ENCODE peak calls at places on chromosomes 11 and 22, in five cellular contexts. One of them, this sample, is unnamed.
A peak's percentile ranks its signal among the peaks of the same experiment; 100 is the strongest.

GRCh38 chr22:37253164-37253660 is 9.1 kb upstream of the RAC2 start:
- DNase-seq in foreskin keratinocyte: no peak
- DNase-seq in Peyer's patch: peak; percentile 6
- DNase-seq in body of pancreas: no peak
- DNase-seq in CD8-positive, alpha-beta T cell: no peak
- DNase-seq in this sample: no peak

GRCh38 chr11:86931965-86932332 is 23.2 kb downstream of the FZD4 start:
- DNase-seq in foreskin keratinocyte: peak; percentile 62
- DNase-seq in Peyer's patch: no peak
- DNase-seq in body of pancreas: no peak
- DNase-seq in CD8-positive, alpha-beta T cell: no peak
- DNase-seq in this sample: no peak

GRCh38 chr11:129591527-129591926 is 215.9 kb downstream of the BARX2 start:
- DNase-seq in foreskin keratinocyte: no peak
- DNase-seq in Peyer's patch: no peak
- DNase-seq in body of pancreas: no peak
- DNase-seq in CD8-positive, alpha-beta T cell: no peak
- DNase-seq in this sample: no peak

GRCh38 chr22:24431309-24432034 is 4.1 kb downstream of the ADORA2A start:
- DNase-seq in foreskin keratinocyte: no peak
- DNase-seq in Peyer's patch: peak; percentile 43
- DNase-seq in body of pancreas: no peak
- DNase-seq in CD8-positive, alpha-beta T cell: no peak
- DNase-seq in this sample: no peak

GRCh38 chr11:1233351-1234053 is 10.6 kb downstream of the MUC5B start:
- DNase-seq in foreskin keratinocyte: no peak
- DNase-seq in Peyer's patch: no peak
- DNase-seq in body of pancreas: peak; percentile 4
- DNase-seq in CD8-positive, alpha-beta T cell: no peak
- DNase-seq in this sample: no peak

GRCh38 chr11:68117896-68118470 is 3.2 kb downstream of the CHKA start:
- DNase-seq in foreskin keratinocyte: no peak
- DNase-seq in Peyer's patch: no peak
- DNase-seq in body of pancreas: no peak
- DNase-seq in CD8-positive, alpha-beta T cell: no peak
- DNase-seq in this sample: no peak

GRCh38 chr22:46318576-46318975 is 16.9 kb upstream of the TRMU start:
- DNase-seq in foreskin keratinocyte: no peak
- DNase-seq in Peyer's patch: no peak
- DNase-seq in body of pancreas: no peak
- DNase-seq in CD8-positive, alpha-beta T cell: no peak
- DNase-seq in this sample: no peak

GRCh38 chr22:37517826-37518450 is 1.3 kb downstream of the CARD10 start:
- DNase-seq in foreskin keratinocyte: peak; percentile 76
- DNase-seq in Peyer's patch: no peak
- DNase-seq in body of pancreas: no peak
- DNase-seq in CD8-positive, alpha-beta T cell: no peak
- DNase-seq in this sample: no peak

GRCh38 chr22:36765943-36766450 is 9.9 kb downstream of the IFT27 start:
- DNase-seq in foreskin keratinocyte: no peak
- DNase-seq in Peyer's patch: peak; percentile 2
- DNase-seq in body of pancreas: no peak
- DNase-seq in CD8-positive, alpha-beta T cell: no peak
- DNase-seq in this sample: no peak

GRCh38 chr22:37979782-37980181 is 4.6 kb downstream of the SOX10 start:
- DNase-seq in foreskin keratinocyte: no peak
- DNase-seq in Peyer's patch: no peak
- DNase-seq in body of pancreas: no peak
- DNase-seq in CD8-positive, alpha-beta T cell: no peak
- DNase-seq in this sample: no peak

GRCh38 chr11:106031210-106031845 is 9.3 kb upstream of the MSANTD4 start:
- DNase-seq in foreskin keratinocyte: peak; percentile 79
- DNase-seq in Peyer's patch: no peak
- DNase-seq in body of pancreas: no peak
- DNase-seq in CD8-positive, alpha-beta T cell: no peak
- DNase-seq in this sample: no peak

GRCh38 chr22:49394116-49394785 is 433.4 kb downstream of the BRD1 start:
- DNase-seq in foreskin keratinocyte: no peak
- DNase-seq in Peyer's patch: no peak
- DNase-seq in body of pancreas: no peak
- DNase-seq in CD8-positive, alpha-beta T cell: no peak
- DNase-seq in this sample: no peak

GRCh38 chr11:105156231-105156630 is 16.7 kb upstream of the CARD18 start:
- DNase-seq in foreskin keratinocyte: no peak
- DNase-seq in Peyer's patch: no peak
- DNase-seq in body of pancreas: no peak
- DNase-seq in CD8-positive, alpha-beta T cell: no peak
- DNase-seq in this sample: no peak

GRCh38 chr11:67732045-67732787 is 57.8 kb upstream of the ALDH3B2 start:
- DNase-seq in foreskin keratinocyte: no peak
- DNase-seq in Peyer's patch: no peak
- DNase-seq in body of pancreas: peak; percentile 60
- DNase-seq in CD8-positive, alpha-beta T cell: peak; percentile 41
- DNase-seq in this sample: no peak

GRCh38 chr22:41532908-41533825 is 11.1 kb downstream of the POLR3H start:
- DNase-seq in foreskin keratinocyte: no peak
- DNase-seq in Peyer's patch: peak; percentile 87
- DNase-seq in body of pancreas: peak; percentile 83
- DNase-seq in CD8-positive, alpha-beta T cell: peak; percentile 50
- DNase-seq in this sample: peak; percentile 75

GRCh38 chr22:37633693-37634504 is 5.6 kb upstream of the SH3BP1 start:
- DNase-seq in foreskin keratinocyte: no peak
- DNase-seq in Peyer's patch: peak; percentile 93
- DNase-seq in body of pancreas: peak; percentile 59
- DNase-seq in CD8-positive, alpha-beta T cell: peak; percentile 42
- DNase-seq in this sample: peak; percentile 92

GRCh38 chr22:35838849-35839646 is 121.4 kb downstream of the APOL5 start:
- DNase-seq in foreskin keratinocyte: peak; percentile 61
- DNase-seq in Peyer's patch: no peak
- DNase-seq in body of pancreas: peak; percentile 17
- DNase-seq in CD8-positive, alpha-beta T cell: no peak
- DNase-seq in this sample: peak; percentile 56

GRCh38 chr11:99148352-99148751 is 127.6 kb downstream of the CNTN5 start:
- DNase-seq in foreskin keratinocyte: no peak
- DNase-seq in Peyer's patch: no peak
- DNase-seq in body of pancreas: no peak
- DNase-seq in CD8-positive, alpha-beta T cell: no peak
- DNase-seq in this sample: no peak

GRCh38 chr11:24391165-24391564 is 105.7 kb upstream of the LUZP2 start:
- DNase-seq in foreskin keratinocyte: peak; percentile 60
- DNase-seq in Peyer's patch: no peak
- DNase-seq in body of pancreas: no peak
- DNase-seq in CD8-positive, alpha-beta T cell: no peak
- DNase-seq in this sample: no peak

GRCh38 chr11:61201476-61201875 is 1.8 kb upstream of the PGA3 start:
- DNase-seq in foreskin keratinocyte: no peak
- DNase-seq in Peyer's patch: no peak
- DNase-seq in body of pancreas: no peak
- DNase-seq in CD8-positive, alpha-beta T cell: no peak
- DNase-seq in this sample: no peak

GRCh38 chr11:22304337-22304961 is 33.7 kb upstream of the SLC17A6 start:
- DNase-seq in foreskin keratinocyte: peak; percentile 17
- DNase-seq in Peyer's patch: no peak
- DNase-seq in body of pancreas: no peak
- DNase-seq in CD8-positive, alpha-beta T cell: no peak
- DNase-seq in this sample: no peak

DNA sequence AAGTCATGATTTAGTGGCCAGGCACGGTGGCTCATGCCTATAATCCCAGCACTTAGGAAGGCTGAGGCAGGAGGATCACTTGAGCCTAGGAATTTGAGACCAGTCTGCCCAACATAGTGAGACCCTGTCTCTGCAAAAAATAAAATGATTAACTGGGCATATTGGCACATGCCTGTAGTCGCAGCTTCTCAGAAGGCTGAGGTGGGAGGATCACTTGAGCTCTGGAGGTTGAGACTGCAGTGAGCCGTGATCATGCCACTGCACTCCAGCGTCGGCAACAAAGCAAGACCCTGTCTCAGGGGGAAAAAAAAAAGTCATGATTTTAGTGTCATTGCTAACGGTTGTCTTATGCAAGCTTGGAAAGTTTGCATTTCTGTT is 11.9 kb downstream of the UBE2L3 start:
- DNase-seq in foreskin keratinocyte: no peak
- DNase-seq in Peyer's patch: no peak
- DNase-seq in body of pancreas: no peak
- DNase-seq in CD8-positive, alpha-beta T cell: no peak
- DNase-seq in this sample: no peak
- H3K4me1 ChIP-seq in foreskin keratinocyte: peaks cover 3% of the 10 kb centered on the region
- H3K4me1 ChIP-seq in Peyer's patch: no peaks in the 10 kb centered on the region
- H3K4me1 ChIP-seq in body of pancreas: peaks cover 60% of the 10 kb centered on the region
- H3K4me1 ChIP-seq in CD8-positive, alpha-beta T cell: peaks cover 30% of the 10 kb centered on the region
- H3K4me1 ChIP-seq in this sample: no peaks in the 10 kb centered on the region

GRCh38 chr11:124761301-124762021 is 629 bp downstream of the ESAM start:
- DNase-seq in foreskin keratinocyte: no peak
- DNase-seq in Peyer's patch: no peak
- DNase-seq in body of pancreas: no peak
- DNase-seq in CD8-positive, alpha-beta T cell: no peak
- DNase-seq in this sample: no peak

GRCh38 chr11:124762077-124762623 is at the start of gene ESAM:
- DNase-seq in foreskin keratinocyte: no peak
- DNase-seq in Peyer's patch: peak; percentile 81
- DNase-seq in body of pancreas: peak; percentile 65
- DNase-seq in CD8-positive, alpha-beta T cell: peak; percentile 58
- DNase-seq in this sample: no peak

GRCh38 chr11:124759268-124760204 is 2.6 kb downstream of the ESAM start:
- DNase-seq in foreskin keratinocyte: no peak
- DNase-seq in Peyer's patch: no peak
- DNase-seq in body of pancreas: no peak
- DNase-seq in CD8-positive, alpha-beta T cell: no peak
- DNase-seq in this sample: no peak

GRCh38 chr11:124760205-124760652 is 1.9 kb downstream of the ESAM start:
- DNase-seq in foreskin keratinocyte: no peak
- DNase-seq in Peyer's patch: no peak
- DNase-seq in body of pancreas: no peak
- DNase-seq in CD8-positive, alpha-beta T cell: no peak
- DNase-seq in this sample: no peak

DNA sequence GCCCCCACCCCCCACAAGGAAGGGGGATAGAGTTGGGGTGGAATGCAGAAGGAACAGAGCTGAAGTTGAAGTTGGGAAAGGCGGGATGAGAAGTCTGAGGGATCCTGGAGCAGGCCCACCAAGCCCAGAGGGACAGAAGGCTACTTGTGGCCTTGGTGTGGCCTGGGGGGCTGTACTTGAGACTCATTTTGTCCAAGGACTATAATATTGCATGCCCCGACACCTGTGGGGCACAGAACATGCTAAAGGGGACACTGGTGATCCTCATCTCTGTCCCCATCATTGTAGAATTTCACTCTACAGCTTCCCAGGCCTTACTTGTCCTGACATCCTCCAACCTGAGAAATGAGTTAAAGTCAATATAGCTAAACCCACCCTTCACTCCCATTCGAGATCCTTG is 1.3 kb downstream of the ESAM start:
- DNase-seq in foreskin keratinocyte: no peak
- DNase-seq in Peyer's patch: no peak
- DNase-seq in body of pancreas: no peak
- DNase-seq in CD8-positive, alpha-beta T cell: no peak
- DNase-seq in this sample: no peak
- H3K27me3 ChIP-seq in foreskin keratinocyte: peaks cover 73% of the 10 kb centered on the region
- H3K27me3 ChIP-seq in Peyer's patch: no peaks in the 10 kb centered on the region
- H3K27me3 ChIP-seq in body of pancreas: no peaks in the 10 kb centered on the region
- H3K27me3 ChIP-seq in CD8-positive, alpha-beta T cell: peaks cover 32% of the 10 kb centered on the region
- H3K27me3 ChIP-seq in this sample: peaks cover 23% of the 10 kb centered on the region

GRCh38 chr11:103668859-103669258 is 367.6 kb upstream of the DDI1 start:
- DNase-seq in foreskin keratinocyte: no peak
- DNase-seq in Peyer's patch: no peak
- DNase-seq in body of pancreas: no peak
- DNase-seq in CD8-positive, alpha-beta T cell: no peak
- DNase-seq in this sample: no peak

GRCh38 chr11:103676413-103676812 is 360.0 kb upstream of the DDI1 start:
- DNase-seq in foreskin keratinocyte: no peak
- DNase-seq in Peyer's patch: no peak
- DNase-seq in body of pancreas: no peak
- DNase-seq in CD8-positive, alpha-beta T cell: no peak
- DNase-seq in this sample: no peak

GRCh38 chr11:103673773-103674172 is 362.7 kb upstream of the DDI1 start:
- DNase-seq in foreskin keratinocyte: no peak
- DNase-seq in Peyer's patch: no peak
- DNase-seq in body of pancreas: no peak
- DNase-seq in CD8-positive, alpha-beta T cell: no peak
- DNase-seq in this sample: no peak

DNA sequence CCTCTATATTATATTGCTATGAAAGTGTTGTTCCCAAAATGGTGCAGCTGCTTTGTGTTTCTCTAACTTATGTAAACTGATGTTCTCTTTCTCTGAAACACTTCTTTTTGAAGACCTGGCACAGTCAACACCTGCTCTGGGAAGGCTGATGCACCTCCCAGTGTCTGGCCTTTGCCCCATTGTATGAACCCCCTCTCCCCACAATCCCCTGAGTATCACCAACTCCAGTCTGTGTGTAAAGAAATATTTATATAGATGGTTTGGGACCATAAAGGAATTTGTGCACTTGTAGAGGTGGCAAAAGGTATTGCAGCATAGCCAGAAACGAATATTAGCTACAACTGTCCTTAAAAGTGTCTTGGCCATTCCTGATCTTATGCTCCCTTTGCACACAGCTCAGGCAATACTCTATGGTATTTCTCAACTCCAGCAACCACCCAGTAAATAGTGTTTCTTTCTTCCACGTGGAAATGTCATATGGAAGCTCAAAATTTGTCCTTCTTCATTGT is 365.2 kb upstream of the DDI1 start:
- DNase-seq in foreskin keratinocyte: no peak
- DNase-seq in Peyer's patch: no peak
- DNase-seq in body of pancreas: no peak
- DNase-seq in CD8-positive, alpha-beta T cell: no peak
- DNase-seq in this sample: no peak
- TF ChIP-seq CTCF in foreskin keratinocyte: peak; percentile 18
- TF ChIP-seq CTCF in Peyer's patch: no peak
- TF ChIP-seq CTCF in body of pancreas: no peak
- TF ChIP-seq CTCF in CD8-positive, alpha-beta T cell: no peak
- TF ChIP-seq CTCF in this sample: no peak

GRCh38 chr22:28773461-28773867 is 969 bp downstream of the CCDC117 start:
- DNase-seq in foreskin keratinocyte: peak; percentile 28
- DNase-seq in Peyer's patch: no peak
- DNase-seq in body of pancreas: no peak
- DNase-seq in CD8-positive, alpha-beta T cell: no peak
- DNase-seq in this sample: no peak

GRCh38 chr22:28774378-28774777 is 1.9 kb downstream of the CCDC117 start:
- DNase-seq in foreskin keratinocyte: no peak
- DNase-seq in Peyer's patch: no peak
- DNase-seq in body of pancreas: no peak
- DNase-seq in CD8-positive, alpha-beta T cell: no peak
- DNase-seq in this sample: no peak

GRCh38 chr22:28769394-28770085 is 3.0 kb upstream of the CCDC117 start:
- DNase-seq in foreskin keratinocyte: no peak
- DNase-seq in Peyer's patch: no peak
- DNase-seq in body of pancreas: no peak
- DNase-seq in CD8-positive, alpha-beta T cell: no peak
- DNase-seq in this sample: no peak

GRCh38 chr22:28771195-28771791 is 1.2 kb upstream of the CCDC117 start:
- DNase-seq in foreskin keratinocyte: peak; percentile 92
- DNase-seq in Peyer's patch: no peak
- DNase-seq in body of pancreas: no peak
- DNase-seq in CD8-positive, alpha-beta T cell: no peak
- DNase-seq in this sample: no peak

GRCh38 chr22:28772633-28773460 is at the start of gene CCDC117:
- DNase-seq in foreskin keratinocyte: peak; percentile 85
- DNase-seq in Peyer's patch: peak; percentile 98
- DNase-seq in body of pancreas: peak; percentile 95
- DNase-seq in CD8-positive, alpha-beta T cell: peak; percentile 87
- DNase-seq in this sample: peak; percentile 93
- H3K4me1 ChIP-seq in foreskin keratinocyte: no peaks in the 10 kb centered on the region
- H3K4me1 ChIP-seq in Peyer's patch: no peaks in the 10 kb centered on the region
- H3K4me1 ChIP-seq in body of pancreas: peaks cover 22% of the 10 kb centered on the region
- H3K4me1 ChIP-seq in CD8-positive, alpha-beta T cell: peaks cover 26% of the 10 kb centered on the region
- H3K4me1 ChIP-seq in this sample: peaks cover 3% of the 10 kb centered on the region

This sample was measured in uterus.